ENCODE peak calls at places on chromosomes 3 and 15, in four cellular contexts. E, B, M and X are unnamed samples.

GRCh38 chr3:109132801-109133473 is 3.6 kb upstream of the C3orf85 start:
- DNase-seq in E (no peak), B (peak), M (peak), X (no peak)

GRCh38 chr3:23611737-23612295 is 193.9 kb upstream of the UBE2E1 start:
- DNase-seq in E (no peak), B (peak), M (peak), X (no peak)

GRCh38 chr3:175434591-175434990 is 575.5 kb downstream of the NAALADL2 start:
- DNase-seq in E (no peak), B (peak), M (no peak), X (no peak)

GRCh38 chr3:164040991-164041390 is 1037.3 kb downstream of the SI start:
- DNase-seq in E (no peak), B (no peak), M (no peak), X (no peak)

GRCh38 chr3:49534581-49535495 is 19.4 kb upstream of the BSN start:
- DNase-seq in E (no peak), B (no peak), M (no peak), X (no peak)

GRCh38 chr15:38614621-38615020 is 50.0 kb upstream of the RASGRP1 start:
- DNase-seq in E (no peak), B (no peak), M (no peak), X (no peak)

GRCh38 chr3:108391917-108392585 is 95.7 kb downstream of the HHLA2 start:
- DNase-seq in E (no peak), B (peak), M (no peak), X (no peak)

GRCh38 chr3:75192065-75192658 is 472.0 kb upstream of the FRG2C start:
- DNase-seq in E (no peak), B (peak), M (peak), X (peak)

GRCh38 chr3:135069406-135069805 is 274.3 kb downstream of the EPHB1 start:
- DNase-seq in E (no peak), B (no peak), M (no peak), X (no peak)

GRCh38 chr3:87468235-87468634 is 191.9 kb upstream of the POU1F1 start:
- DNase-seq in E (no peak), B (no peak), M (no peak), X (no peak)

GRCh38 chr3:116423365-116423764 is 21.9 kb downstream of the LSAMP start:
- DNase-seq in E (no peak), B (peak), M (no peak), X (no peak)

GRCh38 chr3:33047842-33048834 is 48.8 kb downstream of the GLB1 start:
- DNase-seq in E (no peak), B (no peak), M (no peak), X (no peak)

GRCh38 chr3:25478358-25478757 is 50.3 kb downstream of the RARB start:
- DNase-seq in E (no peak), B (no peak), M (no peak), X (no peak)

GRCh38 chr3:49906004-49906860 is 2.6 kb upstream of the MST1R start:
- DNase-seq in E (peak), B (peak), M (no peak), X (peak)

GRCh38 chr3:127135241-127136023 is 57.5 kb upstream of the PRR23E start:
- DNase-seq in E (no peak), B (peak), M (peak), X (no peak)

GRCh38 chr15:34682673-34683072 is 72.1 kb downstream of the GJD2 start:
- DNase-seq in E (no peak), B (peak), M (no peak), X (no peak)

GRCh38 chr3:106683931-106684330 is 693.3 kb upstream of the CCDC54 start:
- DNase-seq in E (no peak), B (no peak), M (no peak), X (no peak)

GRCh38 chr3:50245251-50245745 is 9.3 kb downstream of the GNAI2 start:
- DNase-seq in E (no peak), B (no peak), M (peak), X (no peak)

GRCh38 chr3:178915365-178915764 is 156.2 kb downstream of the ZMAT3 start:
- DNase-seq in E (no peak), B (no peak), M (no peak), X (no peak)

GRCh38 chr15:32669870-32670623 is 28.5 kb downstream of the SCG5 start:
- DNase-seq in E (no peak), B (peak), M (no peak), X (no peak)

GRCh38 chr15:66960519-66960918 is 104.9 kb upstream of the SMAD3 start:
- DNase-seq in E (no peak), B (no peak), M (no peak), X (no peak)

GRCh38 chr15:98873441-98874218 is 134.0 kb downstream of the PGPEP1L start:
- DNase-seq in E (no peak), B (peak), M (no peak), X (no peak)

GRCh38 chr3:183579967-183580720 is 24.6 kb upstream of the KLHL6 start:
- DNase-seq in E (no peak), B (no peak), M (peak), X (no peak)

GRCh38 chr3:45657853-45658252 is 31.3 kb upstream of the SACM1L start:
- DNase-seq in E (no peak), B (no peak), M (no peak), X (no peak)

GRCh38 chr3:153169793-153170386 is 7.9 kb downstream of the RAP2B start:
- DNase-seq in E (no peak), B (no peak), M (no peak), X (no peak)

GRCh38 chr3:141083226-141083625 is 32.1 kb downstream of the SPSB4 start:
- DNase-seq in E (no peak), B (no peak), M (no peak), X (no peak)

GRCh38 chr3:72567976-72568560 is 280.2 kb downstream of the SHQ1 start:
- DNase-seq in E (no peak), B (no peak), M (no peak), X (no peak)
- TF ChIP-seq POLR2A in E (no peak), B (no peak), M (no peak), X (no peak)

GRCh38 chr3:452221-452620 is 255.7 kb downstream of the CHL1 start:
- DNase-seq in E (no peak), B (no peak), M (no peak), X (no peak)
- TF ChIP-seq POLR2A in E (no peak), B (no peak), M (no peak), X (no peak)

GRCh38 chr15:76433798-76434400 is 97.3 kb downstream of the ISL2 start:
- DNase-seq in E (no peak), B (peak), M (no peak), X (no peak)

GRCh38 chr15:76426941-76427340 is 90.4 kb downstream of the ISL2 start:
- DNase-seq in E (no peak), B (no peak), M (no peak), X (no peak)

GRCh38 chr15:76429661-76430060 is 93.1 kb downstream of the ISL2 start:
- DNase-seq in E (no peak), B (no peak), M (no peak), X (no peak)

GRCh38 chr15:76432604-76433003 is 96.0 kb downstream of the ISL2 start:
- DNase-seq in E (no peak), B (no peak), M (no peak), X (no peak)

GRCh38 chr15:76431936-76432335 is 95.4 kb downstream of the ISL2 start:
- DNase-seq in E (no peak), B (peak), M (no peak), X (no peak)
- TF ChIP-seq POLR2A in E (no peak), B (no peak), M (no peak), X (no peak)

GRCh38 chr3:187368251-187368733 is at the start of gene RTP4:
- DNase-seq in E (peak), B (peak), M (no peak), X (peak)
- TF ChIP-seq POLR2A in E (no peak), B (no peak), M (no peak), X (no peak)

GRCh38 chr3:186108941-186109865 is at the start of gene ETV5:
- DNase-seq in E (peak), B (peak), M (peak), X (peak)
- TF ChIP-seq POLR2A in E (peak), B (peak), M (peak), X (peak)

GRCh38 chr3:66220602-66221377 is at the start of gene SLC25A26:
- DNase-seq in E (peak), B (peak), M (peak), X (peak)
- TF ChIP-seq POLR2A in E (peak), B (peak), M (peak), X (peak)

DNA sequence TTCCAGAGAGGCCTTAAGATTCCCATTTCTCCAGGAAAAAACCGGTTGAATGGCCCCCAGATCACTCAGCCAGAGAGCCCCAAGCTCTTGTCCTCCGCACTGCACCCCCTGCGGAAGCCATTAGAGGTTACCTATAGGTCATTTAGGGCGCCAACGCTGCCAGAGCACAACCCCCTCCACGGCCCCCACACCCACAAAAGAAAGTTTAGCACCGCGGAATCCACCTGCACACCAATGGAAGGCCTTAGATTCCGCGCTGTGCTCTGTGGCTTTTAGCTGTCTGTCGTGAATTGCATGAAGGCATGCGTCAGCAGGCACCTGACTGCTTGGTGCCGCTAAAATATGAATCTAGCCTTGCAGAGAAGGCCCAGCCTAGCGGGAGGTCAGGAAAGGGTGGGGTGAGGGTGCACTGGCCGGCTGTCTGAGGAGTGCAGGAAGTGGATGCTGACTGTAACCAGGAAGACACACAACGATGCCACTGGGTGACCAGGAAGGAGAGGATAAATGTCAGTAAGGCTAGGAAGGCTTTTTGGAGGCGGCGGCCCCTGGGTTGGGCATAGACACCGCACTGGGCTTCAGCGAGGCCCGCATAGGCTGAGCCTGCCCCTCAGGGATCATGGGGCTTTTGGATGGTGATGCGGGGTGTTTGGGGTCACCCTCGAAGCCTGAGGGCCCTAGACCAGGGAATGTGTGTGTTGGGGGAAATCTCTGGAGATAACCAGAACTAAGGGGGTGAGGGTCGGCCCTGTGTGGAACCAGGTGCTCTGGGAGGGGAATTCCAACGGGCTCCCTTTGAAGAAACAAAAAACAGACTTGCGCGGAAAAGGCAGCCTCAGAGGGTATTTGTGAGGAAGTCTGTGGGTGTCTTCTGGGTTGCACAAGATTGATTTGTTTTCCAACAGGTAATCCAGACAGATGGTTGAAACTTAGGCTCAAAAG is 964 bp upstream of the NUP210 start:
- DNase-seq in E (peak), B (no peak), M (no peak), X (peak)
- TF ChIP-seq POLR2A in E (no peak), B (no peak), M (no peak), X (no peak)

GRCh38 chr3:15292765-15293522 is 39.4 kb downstream of the SH3BP5 start:
- DNase-seq in E (no peak), B (peak), M (peak), X (no peak)
- TF ChIP-seq POLR2A in E (no peak), B (no peak), M (peak), X (no peak)

GRCh38 chr3:67646586-67647234 is 7.7 kb downstream of the SUCLG2 start:
- DNase-seq in E (no peak), B (peak), M (peak), X (no peak)

GRCh38 chr3:67648701-67649100 is 5.7 kb downstream of the SUCLG2 start:
- DNase-seq in E (no peak), B (peak), M (no peak), X (no peak)

GRCh38 chr3:67648229-67648628 is 6.2 kb downstream of the SUCLG2 start:
- DNase-seq in E (no peak), B (no peak), M (no peak), X (no peak)

GRCh38 chr3:67649681-67650080 is 4.7 kb downstream of the SUCLG2 start:
- DNase-seq in E (no peak), B (no peak), M (no peak), X (no peak)

DNA sequence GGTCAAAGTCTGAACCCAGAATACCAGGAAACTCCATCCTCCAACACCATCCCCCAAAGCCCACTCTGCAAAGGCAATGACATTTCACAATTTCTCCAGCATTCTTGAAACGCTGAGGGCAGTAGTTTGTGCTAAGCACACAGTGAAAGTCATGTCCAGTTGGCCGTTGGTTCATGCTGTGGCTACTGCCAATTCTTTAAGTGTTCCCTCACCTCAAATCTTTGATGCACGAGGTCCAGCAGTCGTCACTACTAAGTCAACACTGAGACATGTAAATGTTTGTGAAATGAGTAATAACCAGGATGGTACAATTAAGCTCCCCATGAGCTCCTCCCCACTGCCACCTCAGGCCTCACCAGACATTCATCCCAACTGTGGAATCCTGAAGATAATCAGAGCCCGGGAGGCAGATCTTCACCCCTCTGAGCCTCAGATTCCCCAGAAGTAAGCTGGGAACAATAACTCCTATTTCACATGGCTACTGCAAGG is 7.0 kb downstream of the SUCLG2 start:
- DNase-seq in E (no peak), B (peak), M (no peak), X (no peak)
- TF ChIP-seq POLR2A in E (no peak), B (no peak), M (no peak), X (no peak)